ENCODE peak calls at places on chromosomes 11 and 22, in five cellular contexts. H is hypothalamus, P is epithelial cell of esophagus, N is T-helper 9 cell, D is EL. T is an unnamed sample.

GRCh38 chr11:100543386-100543785 is 143.7 kb upstream of the ARHGAP42 start:
- DNase-seq in H (no peak), P (no peak), N (no peak), D (no peak), T (no peak)

GRCh38 chr11:63998558-63999348 is 12.5 kb downstream of the OTUB1 start:
- DNase-seq in H (no peak), P (peak), N (no peak), D (no peak), T (no peak)

GRCh38 chr11:104028476-104028875 is 8.0 kb upstream of the DDI1 start:
- DNase-seq in H (no peak), P (no peak), N (no peak), D (no peak), T (no peak)

GRCh38 chr11:64744544-64745218 is 739 bp upstream of the RASGRP2 start:
- DNase-seq in H (no peak), P (no peak), N (no peak), D (no peak), T (peak)

GRCh38 chr11:57406337-57406904 is 16.0 kb upstream of the PRG2 start:
- DNase-seq in H (no peak), P (no peak), N (no peak), D (no peak), T (no peak)

GRCh38 chr22:32531955-32532818 is 57.6 kb downstream of the FBXO7 start:
- DNase-seq in H (no peak), P (peak), N (no peak), D (peak), T (no peak)

GRCh38 chr11:12724301-12725046 is 50.3 kb downstream of the TEAD1 start:
- DNase-seq in H (peak), P (peak), N (no peak), D (peak), T (no peak)

GRCh38 chr11:66322732-66323427 is 6.0 kb upstream of the CD248 start:
- DNase-seq in H (no peak), P (no peak), N (no peak), D (no peak), T (no peak)

GRCh38 chr11:86983071-86983488 is 27.9 kb upstream of the FZD4 start:
- DNase-seq in H (no peak), P (peak), N (no peak), D (no peak), T (no peak)

GRCh38 chr11:115643491-115643995 is 139.3 kb upstream of the CADM1 start:
- DNase-seq in H (no peak), P (no peak), N (no peak), D (no peak), T (no peak)

GRCh38 chr22:37803636-37804371 is 3.9 kb upstream of the GCAT start:
- DNase-seq in H (no peak), P (no peak), N (no peak), D (no peak), T (no peak)

GRCh38 chr11:77019976-77020591 is 14.1 kb upstream of the B3GNT6 start:
- DNase-seq in H (no peak), P (peak), N (no peak), D (peak), T (no peak)

GRCh38 chr22:37230673-37231405 is 13.2 kb downstream of the RAC2 start:
- DNase-seq in H (no peak), P (no peak), N (no peak), D (no peak), T (no peak)

GRCh38 chr11:12680246-12680939 is 6.2 kb downstream of the TEAD1 start:
- DNase-seq in H (peak), P (peak), N (peak), D (peak), T (no peak)

GRCh38 chr11:33722579-33723234 is 13.5 kb downstream of the CD59 start:
- DNase-seq in H (no peak), P (peak), N (no peak), D (peak), T (no peak)

GRCh38 chr22:44703269-44703870 is 1.4 kb downstream of the PRR5 start:
- DNase-seq in H (no peak), P (no peak), N (no peak), D (no peak), T (no peak)

GRCh38 chr22:50684501-50684900 is 11.9 kb downstream of the SHANK3 start:
- DNase-seq in H (no peak), P (no peak), N (no peak), D (no peak), T (no peak)

GRCh38 chr11:65427691-65428577 is 5.3 kb downstream of the NEAT1 start:
- DNase-seq in H (no peak), P (peak), N (no peak), D (peak), T (no peak)